ENCODE peak calls at places on chromosomes 6 and 20, in seven cellular contexts. One of them, this sample, is unnamed.

GRCh38 chr20:16049478-16050093 is 523.7 kb downstream of the KIF16B start:
- DNase-seq in Panc1: no peak
- DNase-seq in HepG2: no peak
- DNase-seq in K562: no peak
- DNase-seq in SK-N-SH: no peak
- DNase-seq in H1: no peak
- DNase-seq in GM12878: no peak
- DNase-seq in this sample: no peak

GRCh38 chr6:112153926-112154621 is 66.7 kb downstream of the FAM229B start:
- DNase-seq in H1: no peak
- DNase-seq in GM12878: no peak
- DNase-seq in K562: no peak
- DNase-seq in SK-N-SH: peak; percentile 31
- DNase-seq in Panc1: peak; percentile 22
- DNase-seq in HepG2: no peak
- DNase-seq in this sample: no peak

GRCh38 chr6:156557269-156557885 is 219.8 kb upstream of the ARID1B start:
- DNase-seq in K562: peak; percentile 44
- DNase-seq in GM12878: no peak
- DNase-seq in H1: no peak
- DNase-seq in Panc1: no peak
- DNase-seq in SK-N-SH: no peak
- DNase-seq in HepG2: peak; percentile 26
- DNase-seq in this sample: no peak

GRCh38 chr6:30163090-30163917 is at the start of gene TRIM15:
- DNase-seq in SK-N-SH: no peak
- DNase-seq in GM12878: no peak
- DNase-seq in Panc1: no peak
- DNase-seq in H1: no peak
- DNase-seq in HepG2: peak; percentile 90
- DNase-seq in K562: no peak
- DNase-seq in this sample: peak; percentile 73

GRCh38 chr6:50843842-50844241 is 25.2 kb downstream of the TFAP2B start:
- DNase-seq in K562: peak; percentile 86
- DNase-seq in GM12878: no peak
- DNase-seq in H1: peak; percentile 78
- DNase-seq in SK-N-SH: no peak
- DNase-seq in HepG2: no peak
- DNase-seq in Panc1: no peak
- DNase-seq in this sample: no peak

GRCh38 chr20:52313335-52313963 is 121.9 kb upstream of the ZFP64 start:
- DNase-seq in HepG2: peak; percentile 60
- DNase-seq in Panc1: peak; percentile 20
- DNase-seq in GM12878: no peak
- DNase-seq in H1: no peak
- DNase-seq in SK-N-SH: peak; percentile 52
- DNase-seq in K562: no peak
- DNase-seq in this sample: peak; percentile 7

GRCh38 chr6:32046450-32047083 is 8.4 kb downstream of the CYP21A2 start:
- DNase-seq in GM12878: no peak
- DNase-seq in H1: peak; percentile 60
- DNase-seq in K562: peak; percentile 40
- DNase-seq in Panc1: no peak
- DNase-seq in SK-N-SH: peak; percentile 85
- DNase-seq in HepG2: peak; percentile 31
- DNase-seq in this sample: no peak

GRCh38 chr6:164039954-164040375 is 625.4 kb downstream of the QKI start:
- DNase-seq in Panc1: no peak
- DNase-seq in HepG2: no peak
- DNase-seq in K562: peak; percentile 97
- DNase-seq in H1: no peak
- DNase-seq in GM12878: no peak
- DNase-seq in SK-N-SH: no peak
- DNase-seq in this sample: no peak

GRCh38 chr6:150006961-150007464 is 18.3 kb downstream of the RAET1L start:
- DNase-seq in H1: peak; percentile 55
- DNase-seq in HepG2: no peak
- DNase-seq in K562: peak; percentile 67
- DNase-seq in SK-N-SH: peak; percentile 61
- DNase-seq in Panc1: no peak
- DNase-seq in GM12878: no peak
- DNase-seq in this sample: no peak
- TF ChIP-seq SIN3A in H1: no peak
- TF ChIP-seq SIN3A in HepG2: no peak
- TF ChIP-seq SIN3A in K562: no peak
- TF ChIP-seq SIN3A in SK-N-SH: no peak
- TF ChIP-seq SIN3A in Panc1: no peak
- TF ChIP-seq SIN3A in GM12878: no peak
- TF ChIP-seq SIN3A in this sample: no peak

GRCh38 chr20:54043044-54043967 is 27.1 kb downstream of the BCAS1 start:
- DNase-seq in Panc1: no peak
- DNase-seq in H1: no peak
- DNase-seq in SK-N-SH: no peak
- DNase-seq in K562: peak; percentile 31
- DNase-seq in GM12878: no peak
- DNase-seq in HepG2: no peak
- DNase-seq in this sample: no peak
- TF ChIP-seq SIN3A in Panc1: no peak
- TF ChIP-seq SIN3A in H1: no peak
- TF ChIP-seq SIN3A in SK-N-SH: no peak
- TF ChIP-seq SIN3A in K562: no peak
- TF ChIP-seq SIN3A in GM12878: no peak
- TF ChIP-seq SIN3A in HepG2: no peak
- TF ChIP-seq SIN3A in this sample: no peak

GRCh38 chr20:37680420-37680819 is 13.4 kb upstream of the CTNNBL1 start:
- DNase-seq in GM12878: no peak
- DNase-seq in SK-N-SH: no peak
- DNase-seq in K562: no peak
- DNase-seq in Panc1: no peak
- DNase-seq in HepG2: no peak
- DNase-seq in H1: no peak
- DNase-seq in this sample: no peak
- TF ChIP-seq SIN3A in GM12878: no peak
- TF ChIP-seq SIN3A in SK-N-SH: no peak
- TF ChIP-seq SIN3A in K562: no peak
- TF ChIP-seq SIN3A in Panc1: no peak
- TF ChIP-seq SIN3A in HepG2: no peak
- TF ChIP-seq SIN3A in H1: no peak
- TF ChIP-seq SIN3A in this sample: no peak

DNA sequence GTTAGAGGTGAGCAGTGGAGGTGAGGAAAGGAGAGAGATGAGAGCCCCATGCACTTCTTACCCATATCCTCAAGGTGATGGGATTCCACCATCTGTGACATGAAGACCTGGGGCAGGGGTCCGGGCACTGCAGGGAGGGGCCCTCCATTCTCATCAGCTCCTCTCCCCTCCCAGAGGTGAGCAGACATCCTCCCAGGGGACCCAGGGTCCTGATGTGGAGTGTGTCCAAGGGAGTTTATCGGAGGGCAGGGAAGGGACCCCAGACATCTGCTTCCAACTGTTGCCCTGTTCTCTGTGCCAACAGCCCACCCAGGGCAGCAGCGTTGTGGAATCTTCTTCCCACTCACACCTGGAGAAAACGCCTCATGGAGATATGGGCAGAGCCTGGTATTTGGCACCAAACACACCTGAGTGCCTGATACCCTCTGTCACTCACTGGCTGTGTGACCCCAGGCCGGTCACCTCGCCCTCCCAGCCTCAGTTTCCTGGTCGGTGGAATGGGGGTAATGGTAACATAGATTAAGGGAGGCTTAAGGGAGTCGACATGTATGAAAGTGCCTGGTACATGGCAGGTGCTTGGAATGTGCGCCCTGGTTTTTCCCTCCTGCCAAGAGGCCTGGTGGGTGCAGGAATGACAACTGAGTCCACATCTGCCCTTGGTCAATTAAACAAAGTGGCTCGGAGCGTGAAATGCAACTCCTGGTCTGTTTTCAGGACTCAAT is 227.9 kb downstream of the PREX1 start:
- DNase-seq in K562: no peak
- DNase-seq in SK-N-SH: no peak
- DNase-seq in H1: no peak
- DNase-seq in GM12878: no peak
- DNase-seq in Panc1: no peak
- DNase-seq in HepG2: no peak
- DNase-seq in this sample: no peak
- TF ChIP-seq SIN3A in K562: no peak
- TF ChIP-seq SIN3A in SK-N-SH: no peak
- TF ChIP-seq SIN3A in H1: no peak
- TF ChIP-seq SIN3A in GM12878: no peak
- TF ChIP-seq SIN3A in Panc1: no peak
- TF ChIP-seq SIN3A in HepG2: no peak
- TF ChIP-seq SIN3A in this sample: no peak

DNA sequence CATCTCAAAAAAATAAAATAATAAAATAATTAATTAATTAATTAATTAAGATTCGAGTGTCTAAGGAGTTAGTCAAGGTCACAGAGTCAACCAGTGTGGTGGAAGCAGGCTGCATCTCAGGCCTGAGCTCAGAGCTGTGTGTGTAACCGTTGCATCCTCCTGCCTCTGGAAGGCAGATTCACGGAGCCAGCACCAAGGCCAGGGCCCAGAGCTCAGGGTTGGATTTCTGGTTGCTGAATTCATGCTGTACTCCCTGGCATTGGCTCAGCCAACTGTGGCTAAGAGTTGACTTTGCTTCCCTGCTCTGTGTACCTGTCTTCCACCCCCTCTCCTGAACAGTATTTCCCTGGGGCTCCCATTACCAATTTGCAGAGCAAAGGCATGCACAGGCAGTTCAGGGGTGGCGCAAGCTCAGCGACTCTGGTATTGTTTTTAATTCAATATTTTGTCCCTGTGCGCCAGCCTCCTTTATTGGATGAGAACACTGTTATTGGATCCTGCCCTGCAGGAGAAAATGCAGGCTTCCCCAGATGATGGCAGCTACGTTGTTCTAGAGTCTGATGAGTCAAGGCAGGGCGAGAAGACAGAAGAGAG is 12.3 kb upstream of the CTNNBL1 start:
- DNase-seq in GM12878: no peak
- DNase-seq in Panc1: no peak
- DNase-seq in K562: no peak
- DNase-seq in SK-N-SH: peak; percentile 17
- DNase-seq in H1: no peak
- DNase-seq in HepG2: no peak
- DNase-seq in this sample: no peak
- TF ChIP-seq SIN3A in GM12878: no peak
- TF ChIP-seq SIN3A in Panc1: no peak
- TF ChIP-seq SIN3A in K562: no peak
- TF ChIP-seq SIN3A in SK-N-SH: no peak
- TF ChIP-seq SIN3A in H1: no peak
- TF ChIP-seq SIN3A in HepG2: no peak
- TF ChIP-seq SIN3A in this sample: no peak

GRCh38 chr6:6547111-6547879 is 41.2 kb upstream of the LY86 start:
- DNase-seq in SK-N-SH: peak; percentile 83
- DNase-seq in H1: peak; percentile 91
- DNase-seq in Panc1: peak; percentile 55
- DNase-seq in K562: peak; percentile 86
- DNase-seq in HepG2: peak; percentile 70
- DNase-seq in GM12878: peak; percentile 79
- DNase-seq in this sample: peak; percentile 39

GRCh38 chr6:6542357-6542756 is 46.2 kb upstream of the LY86 start:
- DNase-seq in H1: no peak
- DNase-seq in GM12878: no peak
- DNase-seq in K562: no peak
- DNase-seq in SK-N-SH: no peak
- DNase-seq in HepG2: no peak
- DNase-seq in Panc1: no peak
- DNase-seq in this sample: no peak

GRCh38 chr6:6545616-6546317 is 42.8 kb upstream of the LY86 start:
- DNase-seq in GM12878: no peak
- DNase-seq in H1: peak; percentile 48
- DNase-seq in HepG2: no peak
- DNase-seq in SK-N-SH: peak; percentile 18
- DNase-seq in K562: no peak
- DNase-seq in Panc1: no peak
- DNase-seq in this sample: no peak

GRCh38 chr6:6543181-6543879 is 45.2 kb upstream of the LY86 start:
- DNase-seq in HepG2: no peak
- DNase-seq in SK-N-SH: no peak
- DNase-seq in K562: no peak
- DNase-seq in GM12878: peak; percentile 79
- DNase-seq in Panc1: no peak
- DNase-seq in H1: no peak
- DNase-seq in this sample: no peak

GRCh38 chr6:6546318-6547110 is 42.0 kb upstream of the LY86 start:
- DNase-seq in HepG2: no peak
- DNase-seq in H1: peak; percentile 75
- DNase-seq in GM12878: no peak
- DNase-seq in K562: peak; percentile 16
- DNase-seq in SK-N-SH: peak; percentile 52
- DNase-seq in Panc1: no peak
- DNase-seq in this sample: no peak
- TF ChIP-seq SIN3A in HepG2: no peak
- TF ChIP-seq SIN3A in H1: no peak
- TF ChIP-seq SIN3A in GM12878: no peak
- TF ChIP-seq SIN3A in K562: no peak
- TF ChIP-seq SIN3A in SK-N-SH: no peak
- TF ChIP-seq SIN3A in Panc1: no peak
- TF ChIP-seq SIN3A in this sample: no peak

GRCh38 chr20:34302312-34302722 is 838 bp downstream of the AHCY start:
- DNase-seq in GM12878: no peak
- DNase-seq in H1: no peak
- DNase-seq in Panc1: no peak
- DNase-seq in HepG2: peak; percentile 39
- DNase-seq in K562: peak; percentile 26
- DNase-seq in SK-N-SH: no peak
- DNase-seq in this sample: no peak
- TF ChIP-seq SIN3A in GM12878: no peak
- TF ChIP-seq SIN3A in H1: no peak
- TF ChIP-seq SIN3A in Panc1: no peak
- TF ChIP-seq SIN3A in HepG2: no peak
- TF ChIP-seq SIN3A in K562: no peak
- TF ChIP-seq SIN3A in SK-N-SH: no peak
- TF ChIP-seq SIN3A in this sample: no peak

GRCh38 chr6:169921853-169922779 is 170.7 kb downstream of the ERMARD start:
- DNase-seq in K562: no peak
- DNase-seq in SK-N-SH: no peak
- DNase-seq in H1: no peak
- DNase-seq in GM12878: no peak
- DNase-seq in HepG2: peak; percentile 35
- DNase-seq in Panc1: no peak
- DNase-seq in this sample: no peak
- TF ChIP-seq SIN3A in K562: no peak
- TF ChIP-seq SIN3A in SK-N-SH: no peak
- TF ChIP-seq SIN3A in H1: no peak
- TF ChIP-seq SIN3A in GM12878: no peak
- TF ChIP-seq SIN3A in HepG2: no peak
- TF ChIP-seq SIN3A in Panc1: no peak
- TF ChIP-seq SIN3A in this sample: no peak